ENCODE peak calls at places on chromosomes 5 and 9, in five cellular contexts. G is H1, H is HepG2, O is HCT116, B is SK-N-SH. I is an unnamed sample.

GRCh38 chr5:74938250-74938649 is 72.1 kb upstream of the FAM169A start:
- DNase-seq in G (no peak), H (no peak), O (no peak), B (no peak), I (no peak)

GRCh38 chr5:5158472-5158895 is 18.4 kb downstream of the ADAMTS16 start:
- DNase-seq in G (no peak), H (no peak), O (no peak), B (no peak), I (no peak)

GRCh38 chr5:139708877-139709586 is 60.9 kb downstream of the CXXC5 start:
- DNase-seq in G (no peak), H (peak), O (no peak), B (peak), I (peak)

GRCh38 chr5:103674739-103675138 is 112.2 kb upstream of the NUDT12 start:
- DNase-seq in G (no peak), H (no peak), O (no peak), B (no peak), I (no peak)

GRCh38 chr5:66291771-66292170 is 147.7 kb downstream of the SREK1 start:
- DNase-seq in G (no peak), H (no peak), O (no peak), B (no peak), I (no peak)

GRCh38 chr5:32767948-32768427 is 56.9 kb downstream of the NPR3 start:
- DNase-seq in G (no peak), H (peak), O (peak), B (no peak), I (no peak)

GRCh38 chr9:80836013-80836412 is 853.3 kb downstream of the TLE1 start:
- DNase-seq in G (no peak), H (no peak), O (no peak), B (no peak), I (no peak)

GRCh38 chr9:85978496-85978895 is 37.5 kb downstream of the NAA35 start:
- DNase-seq in G (no peak), H (no peak), O (no peak), B (no peak), I (no peak)

GRCh38 chr9:98625728-98626127 is 83.0 kb downstream of the GABBR2 start:
- DNase-seq in G (no peak), H (no peak), O (no peak), B (no peak), I (no peak)

GRCh38 chr5:129670944-129671343 is 77.0 kb upstream of the MINAR2 start:
- DNase-seq in G (no peak), H (no peak), O (no peak), B (no peak), I (no peak)

GRCh38 chr9:129027685-129028191 is 393 bp downstream of the SH3GLB2 start:
- DNase-seq in G (no peak), H (peak), O (no peak), B (no peak), I (no peak)

GRCh38 chr5:35089688-35090314 is 42.1 kb upstream of the AGXT2 start:
- DNase-seq in G (peak), H (peak), O (peak), B (peak), I (no peak)

GRCh38 chr5:167766957-167767356 is 524.5 kb upstream of the WWC1 start:
- DNase-seq in G (no peak), H (no peak), O (no peak), B (no peak), I (no peak)

GRCh38 chr9:70466976-70467551 is 52.6 kb upstream of the KLF9 start:
- DNase-seq in G (no peak), H (no peak), O (no peak), B (no peak), I (no peak)

GRCh38 chr9:124357591-124358361 is 57.5 kb downstream of the PSMB7 start:
- DNase-seq in G (no peak), H (no peak), O (no peak), B (no peak), I (no peak)

GRCh38 chr9:129697956-129698757 is 32.7 kb downstream of the PRRX2 start:
- DNase-seq in G (no peak), H (no peak), O (no peak), B (peak), I (no peak)

GRCh38 chr5:92775711-92776615 is 805.1 kb downstream of the NR2F1-AS1 start:
- DNase-seq in G (no peak), H (no peak), O (no peak), B (no peak), I (peak)

GRCh38 chr5:136600306-136600705 is 235.0 kb upstream of the TRPC7 start:
- DNase-seq in G (no peak), H (no peak), O (no peak), B (no peak), I (no peak)

GRCh38 chr9:111896942-111897830 is 572 bp downstream of the UGCG start:
- DNase-seq in G (peak), H (peak), O (no peak), B (peak), I (no peak)

GRCh38 chr9:75140261-75140660 is 51.9 kb downstream of the OSTF1 start:
- DNase-seq in G (no peak), H (no peak), O (no peak), B (no peak), I (no peak)

GRCh38 chr9:134139081-134139480 is 3.2 kb downstream of the WDR5 start:
- DNase-seq in G (no peak), H (no peak), O (no peak), B (peak), I (no peak)

GRCh38 chr5:59001716-59002115 is 418.8 kb downstream of the RAB3C start:
- DNase-seq in G (no peak), H (no peak), O (no peak), B (no peak), I (no peak)

GRCh38 chr5:76544268-76544926 is 78.8 kb downstream of the F2RL2 start:
- DNase-seq in G (no peak), H (peak), O (peak), B (peak), I (peak)

GRCh38 chr9:99296375-99296951 is 74.4 kb downstream of the SEC61B start:
- DNase-seq in G (no peak), H (no peak), O (no peak), B (peak), I (no peak)

GRCh38 chr5:56757077-56757476 is 58.3 kb upstream of the MAP3K1 start:
- DNase-seq in G (no peak), H (no peak), O (no peak), B (no peak), I (peak)

GRCh38 chr5:58773744-58774441 is 191.0 kb downstream of the RAB3C start:
- DNase-seq in G (no peak), H (no peak), O (no peak), B (no peak), I (no peak)

GRCh38 chr5:75909223-75909622 is 174.0 kb upstream of the SV2C start:
- DNase-seq in G (no peak), H (no peak), O (no peak), B (peak), I (no peak)

GRCh38 chr5:8522635-8523034 is 653.7 kb downstream of the MTRR start:
- DNase-seq in G (no peak), H (no peak), O (no peak), B (no peak), I (peak)

GRCh38 chr9:133433351-133433843 is 11.2 kb downstream of the ADAMTS13 start:
- DNase-seq in G (no peak), H (no peak), O (no peak), B (no peak), I (no peak)

GRCh38 chr5:112604741-112605390 is 132.8 kb upstream of the APC start:
- DNase-seq in G (no peak), H (peak), O (peak), B (peak), I (peak)

GRCh38 chr5:79567926-79568549 is 44.2 kb upstream of the TENT2 start:
- DNase-seq in G (no peak), H (no peak), O (no peak), B (no peak), I (no peak)

GRCh38 chr9:123451011-123451410 is 95.0 kb downstream of the CRB2 start:
- DNase-seq in G (no peak), H (no peak), O (no peak), B (no peak), I (no peak)

GRCh38 chr5:27087820-27088219 is 49.4 kb upstream of the CDH9 start:
- DNase-seq in G (no peak), H (no peak), O (no peak), B (no peak), I (no peak)

GRCh38 chr9:89879276-89879675 is 274.5 kb downstream of the GADD45G start:
- DNase-seq in G (peak), H (no peak), O (no peak), B (no peak), I (no peak)

GRCh38 chr5:180640765-180641565 is 8.4 kb downstream of the FLT4 start:
- DNase-seq in G (peak), H (no peak), O (no peak), B (peak), I (no peak)

GRCh38 chr5:34474573-34475021 is 181.5 kb upstream of the RAI14 start:
- DNase-seq in G (no peak), H (peak), O (peak), B (peak), I (peak)

GRCh38 chr5:1440098-1440493 is 5.1 kb downstream of the SLC6A3 start:
- DNase-seq in G (no peak), H (no peak), O (no peak), B (no peak), I (no peak)

GRCh38 chr5:1438871-1439270 is 6.4 kb downstream of the SLC6A3 start:
- DNase-seq in G (no peak), H (no peak), O (no peak), B (peak), I (no peak)

GRCh38 chr5:1437876-1438559 is 7.2 kb downstream of the SLC6A3 start:
- DNase-seq in G (no peak), H (no peak), O (no peak), B (peak), I (no peak)

GRCh38 chr5:1441166-1441865 is 3.9 kb downstream of the SLC6A3 start:
- DNase-seq in G (no peak), H (no peak), O (no peak), B (no peak), I (no peak)

DNA sequence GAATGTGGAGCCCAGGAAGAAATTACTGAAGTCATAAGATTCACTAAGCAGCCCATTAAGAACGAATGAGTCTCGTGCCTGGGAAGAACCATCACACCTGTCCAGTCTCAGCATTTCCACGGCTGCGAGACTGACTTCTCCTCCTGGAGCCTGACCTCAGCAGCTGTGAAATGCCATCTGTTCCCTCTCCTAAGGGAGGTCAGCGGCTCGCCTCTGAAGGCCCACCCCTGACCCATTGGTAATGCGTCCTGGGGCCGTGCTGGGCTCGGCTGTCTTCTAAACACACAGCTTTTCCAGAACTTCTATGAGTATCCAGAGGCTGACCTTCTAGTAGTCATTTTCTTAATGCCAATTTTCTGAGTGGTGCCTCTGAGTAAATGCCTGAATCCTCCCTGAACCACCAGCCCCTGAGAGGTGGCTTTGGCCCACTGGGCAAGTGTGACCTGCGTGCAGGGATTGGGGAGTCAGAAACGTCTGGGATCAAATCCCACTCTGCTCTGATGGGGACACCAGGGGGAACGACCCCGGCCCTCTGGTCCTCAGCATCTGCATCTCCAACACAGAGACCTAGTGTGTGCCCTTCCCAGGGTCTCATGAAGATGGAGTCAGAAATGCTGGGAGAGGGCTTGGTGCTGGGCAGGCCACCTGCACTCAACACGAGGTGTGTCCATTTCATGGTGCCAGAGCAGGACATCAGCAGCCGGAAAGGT is 5.7 kb downstream of the SLC6A3 start:
- DNase-seq in G (no peak), H (no peak), O (no peak), B (peak), I (no peak)
- TF ChIP-seq JUND in G (no peak), H (no peak), O (no peak), B (no peak), I (no peak)

GRCh38 chr9:94860678-94861588 is 134.4 kb downstream of the AOPEP start:
- DNase-seq in G (peak), H (no peak), O (no peak), B (no peak), I (no peak)

GRCh38 chr9:94859891-94860290 is 133.4 kb downstream of the AOPEP start:
- DNase-seq in G (peak), H (no peak), O (no peak), B (no peak), I (no peak)

GRCh38 chr9:94864183-94864582 is 137.7 kb downstream of the AOPEP start:
- DNase-seq in G (no peak), H (no peak), O (no peak), B (no peak), I (no peak)

GRCh38 chr9:94862242-94862610 is 135.7 kb downstream of the AOPEP start:
- DNase-seq in G (peak), H (no peak), O (no peak), B (no peak), I (no peak)

GRCh38 chr9:94861589-94862241 is 135.2 kb downstream of the AOPEP start:
- DNase-seq in G (peak), H (no peak), O (no peak), B (no peak), I (no peak)
- TF ChIP-seq JUND in G (no peak), H (no peak), O (no peak), B (no peak), I (no peak)

GRCh38 chr9:77893706-77894105 is 137.9 kb downstream of the GNAQ start:
- DNase-seq in G (no peak), H (no peak), O (no peak), B (no peak), I (no peak)

GRCh38 chr9:77898864-77899263 is 132.7 kb downstream of the GNAQ start:
- DNase-seq in G (no peak), H (no peak), O (no peak), B (no peak), I (no peak)

GRCh38 chr9:77896269-77897245 is 135.1 kb downstream of the GNAQ start:
- DNase-seq in G (no peak), H (no peak), O (no peak), B (peak), I (no peak)

GRCh38 chr9:77899679-77900354 is 131.8 kb downstream of the GNAQ start:
- DNase-seq in G (no peak), H (no peak), O (no peak), B (no peak), I (no peak)

DNA sequence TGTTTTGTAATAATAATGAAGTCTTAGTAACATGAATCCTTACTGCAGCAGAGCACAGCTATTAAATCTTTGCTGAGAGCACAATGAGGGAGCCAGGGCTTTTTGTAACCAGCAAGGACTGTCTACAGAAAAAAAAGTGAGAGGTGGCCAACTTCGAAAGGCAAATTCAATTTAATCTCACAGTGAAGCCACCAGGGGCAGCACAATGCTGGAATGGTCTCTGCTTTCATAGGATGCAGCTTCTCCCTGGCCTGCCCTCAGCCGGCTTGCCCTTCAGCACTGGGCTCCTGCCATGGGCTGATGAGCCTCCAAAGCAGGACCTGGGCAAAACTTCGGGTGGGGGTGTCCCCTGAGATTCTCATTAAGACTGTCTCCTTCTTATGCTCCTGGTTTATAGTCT is 134.3 kb downstream of the GNAQ start:
- DNase-seq in G (no peak), H (peak), O (no peak), B (peak), I (no peak)
- TF ChIP-seq JUND in G (no peak), H (no peak), O (no peak), B (no peak), I (no peak)

DNA sequence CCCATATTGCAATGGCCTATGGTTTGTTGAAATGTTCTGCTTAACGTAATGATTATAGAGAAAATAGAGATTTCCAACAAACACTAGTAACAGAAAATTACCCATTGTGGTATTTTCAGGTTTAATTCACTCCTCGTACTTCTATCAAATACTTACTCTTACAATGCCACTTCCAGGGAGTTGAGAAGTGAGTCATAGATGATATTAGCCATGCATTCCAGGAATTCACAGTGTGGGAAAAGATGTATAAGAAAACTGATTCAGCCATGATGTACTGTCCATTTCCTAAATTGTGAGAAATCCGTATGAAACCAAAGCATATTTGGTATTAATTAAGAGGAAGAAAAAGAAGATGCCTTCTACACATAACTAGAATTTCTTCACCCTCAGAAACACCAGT is 1854.6 kb upstream of the WWC1 start:
- DNase-seq in G (no peak), H (no peak), O (no peak), B (no peak), I (no peak)
- TF ChIP-seq JUND in G (no peak), H (no peak), O (no peak), B (no peak), I (no peak)

GRCh38 chr9:28135571-28135970 is 562.3 kb upstream of the C9orf72 start:
- DNase-seq in G (no peak), H (no peak), O (no peak), B (no peak), I (no peak)
- TF ChIP-seq JUND in G (no peak), H (no peak), O (no peak), B (no peak), I (no peak)

DNA sequence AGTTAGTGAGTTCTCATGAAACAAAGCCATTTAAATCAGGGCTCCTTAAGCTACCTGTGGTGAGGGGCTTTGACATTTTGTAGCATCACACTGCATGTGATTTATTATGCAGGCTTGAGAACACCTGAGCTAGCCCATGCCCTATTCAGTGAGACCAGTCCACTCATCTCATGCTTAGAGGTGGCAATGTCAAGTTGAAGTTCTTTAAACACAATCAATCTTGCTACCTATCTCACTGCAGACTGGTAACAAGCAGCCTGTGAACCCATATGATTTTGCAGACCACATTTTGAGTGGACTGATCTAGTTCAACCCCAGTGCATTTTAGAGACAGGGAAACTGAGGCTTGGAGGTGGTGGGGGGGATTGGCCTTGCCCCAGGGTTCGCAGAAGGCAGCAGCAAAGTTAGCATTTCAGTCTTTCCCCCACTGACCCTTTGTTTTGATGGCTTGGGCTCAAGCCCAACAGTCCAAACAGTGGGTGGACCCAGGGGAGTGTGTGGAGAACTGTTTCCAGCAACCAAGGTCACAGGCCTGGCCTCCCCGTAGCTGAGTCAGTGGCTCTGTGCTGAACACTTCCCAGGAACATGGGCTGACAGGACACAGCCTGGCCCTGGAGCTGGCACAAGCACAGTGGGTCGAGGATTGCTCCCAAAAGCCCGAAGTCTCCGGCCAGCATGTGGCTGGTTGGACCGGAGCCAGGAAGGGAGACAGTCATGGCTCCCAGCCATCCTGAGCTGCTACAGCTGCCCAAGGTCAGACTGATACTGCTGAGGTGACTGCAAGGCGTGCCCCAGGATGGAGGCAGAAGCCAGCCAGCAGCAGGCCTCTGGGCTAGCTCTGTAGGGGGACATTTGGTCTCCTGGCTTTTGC is 95.3 kb downstream of the RGS3 start:
- DNase-seq in G (no peak), H (peak), O (no peak), B (peak), I (no peak)
- TF ChIP-seq JUND in G (no peak), H (peak), O (no peak), B (no peak), I (no peak)